ENCODE peak calls at places on chromosome 14, in six cellular contexts. O, J, I, H, R and L are unnamed samples. For H3K4me1, the result is how much of the 10 kb centered on the place peaks cover.

GRCh38 chr14:103385994-103386491 is 828 bp downstream of the MARK3 start:
- DNase-seq in H (peak), O (no peak), J (no peak), I (peak), R (peak), L (peak)

GRCh38 chr14:95045836-95046430 is 111.4 kb downstream of the DICER1 start:
- DNase-seq in J (no peak), H (peak), R (no peak), O (no peak), I (peak), L (peak)

GRCh38 chr14:25120261-25120660 is 70.3 kb upstream of the STXBP6 start:
- DNase-seq in I (no peak), O (no peak), J (no peak), H (no peak), R (no peak), L (no peak)

GRCh38 chr14:58641509-58641908 is 3.7 kb downstream of the DACT1 start:
- DNase-seq in J (no peak), I (no peak), H (no peak), R (no peak), O (no peak), L (no peak)

GRCh38 chr14:98736701-98737338 is 535.2 kb downstream of the BCL11B start:
- DNase-seq in H (no peak), R (no peak), O (no peak), J (peak), I (no peak), L (no peak)

GRCh38 chr14:61662437-61663311 is 32.6 kb upstream of the HIF1A start:
- DNase-seq in H (no peak), R (peak), O (no peak), I (no peak), J (no peak), L (no peak)

GRCh38 chr14:100092832-100093231 is 27.6 kb downstream of the EVL start:
- DNase-seq in R (no peak), O (no peak), I (no peak), J (no peak), H (no peak), L (no peak)

GRCh38 chr14:64506751-64507150 is 2.2 kb downstream of the ZBTB1 start:
- DNase-seq in I (no peak), R (no peak), O (no peak), J (no peak), H (no peak), L (no peak)

GRCh38 chr14:64074961-64075619 is 219.1 kb downstream of the ESR2 start:
- DNase-seq in H (no peak), I (no peak), J (no peak), R (no peak), O (no peak), L (no peak)

GRCh38 chr14:50527970-50528369 is 4.4 kb downstream of the MAP4K5 start:
- DNase-seq in R (no peak), O (no peak), H (no peak), I (no peak), J (no peak), L (no peak)

GRCh38 chr14:95238674-95239313 is 80.9 kb downstream of the CLMN start:
- DNase-seq in O (no peak), H (no peak), J (no peak), I (no peak), R (no peak), L (no peak)

GRCh38 chr14:40855343-40855742 is 751.3 kb upstream of the LRFN5 start:
- DNase-seq in H (no peak), O (no peak), R (no peak), J (no peak), I (no peak), L (no peak)

GRCh38 chr14:59333668-59334067 is 131.5 kb downstream of the GPR135 start:
- DNase-seq in H (no peak), I (no peak), J (no peak), R (no peak), O (no peak), L (peak)

GRCh38 chr14:67704484-67705089 is 2.9 kb downstream of the RDH12 start:
- DNase-seq in H (no peak), O (no peak), I (peak), J (peak), R (peak), L (no peak)

GRCh38 chr14:37779480-37779879 is 184.1 kb downstream of the TTC6 start:
- DNase-seq in H (no peak), I (no peak), J (no peak), O (no peak), R (no peak), L (no peak)

DNA sequence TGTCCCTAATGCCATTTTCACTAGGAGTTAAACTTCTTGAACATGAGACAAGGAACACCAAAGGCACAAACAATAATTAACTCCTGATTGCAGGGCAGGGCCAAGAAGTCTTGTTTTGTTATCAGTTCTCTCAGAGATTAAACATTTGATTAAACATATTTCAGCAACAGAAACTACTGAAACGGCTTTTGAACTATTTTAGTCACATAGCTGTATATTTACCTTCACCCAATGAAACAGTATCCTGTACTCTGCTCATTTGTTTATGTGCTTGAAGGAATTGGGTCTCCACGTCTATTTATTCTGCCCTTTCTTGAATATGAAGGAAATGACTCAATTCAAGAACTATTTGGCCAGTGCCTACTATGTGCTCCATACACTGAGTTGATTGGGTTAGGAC is 51.3 kb upstream of the PTCSC3 start:
- DNase-seq in O (no peak), R (no peak), J (no peak), H (no peak), I (no peak), L (no peak)
- H3K4me1 ChIP-seq in O (under half), R (under half), J (under half), H (under half), I (under half), L (under half)

DNA sequence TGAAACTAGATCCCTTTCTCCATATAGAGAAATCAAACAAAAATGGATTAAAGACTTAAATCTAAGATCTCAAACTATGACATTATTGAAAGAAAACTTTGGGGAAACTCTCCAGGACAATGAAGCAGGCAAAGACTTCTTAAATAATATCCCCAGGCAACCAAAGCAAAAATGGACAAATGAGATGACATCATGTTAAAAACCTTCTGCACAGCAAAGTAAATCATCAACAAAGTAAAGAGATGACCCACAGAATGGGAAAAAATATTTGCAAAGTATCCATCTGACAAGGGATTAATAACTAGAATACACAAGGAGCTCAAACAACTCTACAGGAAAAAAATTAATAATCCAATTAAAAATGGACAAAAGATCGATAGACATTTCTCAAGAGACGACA is 101.0 kb downstream of the RALGAPA1 start:
- DNase-seq in J (no peak), H (no peak), I (no peak), O (no peak), R (no peak), L (no peak)
- H3K4me1 ChIP-seq in J (under half), H (under half), I (under half), O (under half), R (under half), L (under half)

GRCh38 chr14:22429546-22429945 is 159.5 kb downstream of the DAD1 start:
- DNase-seq in R (no peak), I (no peak), O (no peak), J (no peak), H (no peak), L (no peak)
- H3K4me1 ChIP-seq in R (under half), I (under half), O (under half), J (under half), H (under half), L (under half)

GRCh38 chr14:22553445-22553844 is 35.6 kb downstream of the DAD1 start:
- DNase-seq in O (no peak), H (no peak), I (no peak), J (no peak), R (no peak), L (no peak)
- H3K4me1 ChIP-seq in O (under half), H (under half), I (under half), J (under half), R (half or more), L (under half)

GRCh38 chr14:104684449-104684821 is 5.0 kb upstream of the INF2 start:
- DNase-seq in I (no peak), R (no peak), O (no peak), J (no peak), H (peak), L (no peak)
- H3K4me1 ChIP-seq in I (under half), R (under half), O (half or more), J (under half), H (half or more), L (half or more)

DNA sequence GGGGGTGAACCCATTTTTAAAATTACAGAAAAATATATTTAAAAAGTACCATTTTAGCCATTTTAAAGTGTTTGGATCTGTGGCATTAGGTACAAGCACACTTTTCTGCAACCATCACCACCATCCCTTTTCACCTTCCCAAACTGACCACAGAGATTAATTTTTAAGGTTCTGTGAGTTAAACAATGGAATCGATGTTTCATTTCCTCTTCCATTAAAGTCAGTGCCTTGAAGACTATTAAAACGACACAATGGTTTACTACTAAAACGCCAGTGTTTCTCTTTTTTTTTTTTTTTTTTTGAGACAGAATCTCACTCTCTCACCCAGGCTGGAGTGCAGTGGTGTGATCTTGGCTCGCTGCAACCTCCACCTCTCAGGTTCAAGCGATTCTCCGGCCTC is 78.1 kb upstream of the GPR68 start:
- DNase-seq in R (no peak), H (no peak), J (no peak), O (no peak), I (no peak), L (no peak)
- H3K4me1 ChIP-seq in R (half or more), H (under half), J (under half), O (half or more), I (under half), L (under half)

GRCh38 chr14:101845496-101845895 is 84.0 kb downstream of the PPP2R5C start:
- DNase-seq in I (no peak), O (no peak), J (no peak), R (no peak), H (no peak), L (no peak)

GRCh38 chr14:101844219-101844618 is 82.7 kb downstream of the PPP2R5C start:
- DNase-seq in H (no peak), O (peak), I (no peak), R (no peak), J (no peak), L (no peak)

GRCh38 chr14:101843665-101844064 is 82.2 kb downstream of the PPP2R5C start:
- DNase-seq in J (no peak), H (no peak), I (no peak), O (no peak), R (peak), L (no peak)

GRCh38 chr14:101845896-101846295 is 84.4 kb downstream of the PPP2R5C start:
- DNase-seq in O (no peak), J (no peak), R (no peak), I (no peak), H (no peak), L (no peak)

GRCh38 chr14:101844752-101845151 is 83.2 kb downstream of the PPP2R5C start:
- DNase-seq in J (no peak), H (no peak), I (no peak), R (no peak), O (no peak), L (no peak)
- H3K4me1 ChIP-seq in J (under half), H (under half), I (under half), R (under half), O (half or more), L (under half)

GRCh38 chr14:82003418-82003817 is 469.8 kb upstream of the SEL1L start:
- DNase-seq in R (no peak), J (no peak), O (no peak), H (no peak), I (no peak), L (no peak)
- H3K4me1 ChIP-seq in R (under half), J (under half), O (under half), H (under half), I (under half), L (under half)

DNA sequence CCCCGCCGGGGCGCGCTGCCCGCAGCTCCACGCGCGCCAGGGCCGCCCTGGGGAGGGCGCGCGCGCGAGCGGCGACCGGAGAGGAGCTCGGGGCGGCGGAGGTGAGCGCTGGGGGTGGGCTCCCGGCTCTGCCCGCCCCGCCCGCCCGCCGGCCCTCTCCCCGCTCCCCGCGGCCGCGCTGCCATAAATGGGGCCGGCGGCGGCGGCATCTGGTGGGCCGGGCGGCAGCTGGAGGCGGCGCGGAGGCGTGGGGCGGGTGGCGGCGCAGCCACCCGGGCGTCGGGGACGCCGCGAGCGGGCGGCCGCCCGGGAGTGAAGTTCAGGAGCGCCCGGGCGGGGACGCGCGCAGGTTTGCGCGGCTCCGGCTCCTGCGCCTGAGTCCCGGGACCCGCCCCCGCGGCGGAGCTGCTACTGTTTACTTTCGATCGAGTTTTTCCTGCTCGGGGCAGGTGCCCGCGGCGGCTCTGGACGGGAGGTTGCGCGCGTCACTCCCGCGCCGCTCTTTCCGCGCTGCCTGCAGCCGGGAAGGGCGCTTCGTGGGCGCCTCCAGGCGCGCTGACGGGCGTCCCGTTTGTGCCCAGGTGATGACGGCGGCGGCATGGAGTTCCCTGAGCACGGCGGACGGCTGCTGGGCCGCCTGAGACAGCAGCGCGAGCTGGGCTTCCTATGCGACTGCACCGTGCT is at the start of gene ZBTB42:
- DNase-seq in R (peak), H (peak), O (peak), I (peak), J (no peak), L (peak)
- H3K4me1 ChIP-seq in R (under half), H (half or more), O (half or more), I (under half), J (under half), L (under half)